ENCODE peak calls at places on chromosome 3, in seven cellular contexts. One of them, this sample, is unnamed.

GRCh38 chr3:106333911-106334618 is 465.3 kb upstream of the CBLB start:
- DNase-seq in PC-3: peak; percentile 94
- DNase-seq in HCT116: no peak
- DNase-seq in sigmoid colon: no peak
- DNase-seq in A549: no peak
- DNase-seq in heart left ventricle: no peak
- DNase-seq in fibroblast of lung: peak; percentile 68
- DNase-seq in this sample: peak; percentile 62

GRCh38 chr3:109265300-109265699 is 51.0 kb downstream of the DPPA2 start:
- DNase-seq in fibroblast of lung: peak; percentile 51
- DNase-seq in HCT116: no peak
- DNase-seq in A549: no peak
- DNase-seq in PC-3: peak; percentile 51
- DNase-seq in sigmoid colon: no peak
- DNase-seq in heart left ventricle: no peak
- DNase-seq in this sample: no peak

GRCh38 chr3:2735392-2735894 is 374.7 kb downstream of the IL5RA start:
- DNase-seq in HCT116: no peak
- DNase-seq in fibroblast of lung: no peak
- DNase-seq in heart left ventricle: no peak
- DNase-seq in A549: no peak
- DNase-seq in sigmoid colon: no peak
- DNase-seq in PC-3: no peak
- DNase-seq in this sample: no peak

GRCh38 chr3:105970283-105970682 is 101.5 kb upstream of the CBLB start:
- DNase-seq in sigmoid colon: no peak
- DNase-seq in A549: no peak
- DNase-seq in HCT116: no peak
- DNase-seq in heart left ventricle: no peak
- DNase-seq in PC-3: peak; percentile 36
- DNase-seq in fibroblast of lung: peak; percentile 95
- DNase-seq in this sample: no peak

GRCh38 chr3:30511524-30512278 is 94.7 kb upstream of the TGFBR2 start:
- DNase-seq in sigmoid colon: no peak
- DNase-seq in A549: peak; percentile 41
- DNase-seq in PC-3: peak; percentile 98
- DNase-seq in fibroblast of lung: peak; percentile 94
- DNase-seq in HCT116: no peak
- DNase-seq in heart left ventricle: peak; percentile 34
- DNase-seq in this sample: no peak

GRCh38 chr3:39254806-39255449 is 24.9 kb downstream of the CX3CR1 start:
- DNase-seq in sigmoid colon: no peak
- DNase-seq in heart left ventricle: no peak
- DNase-seq in A549: no peak
- DNase-seq in HCT116: no peak
- DNase-seq in PC-3: peak; percentile 80
- DNase-seq in fibroblast of lung: no peak
- DNase-seq in this sample: peak; percentile 20

GRCh38 chr3:58122936-58123700 is 87.7 kb downstream of the DNASE1L3 start:
- DNase-seq in fibroblast of lung: no peak
- DNase-seq in PC-3: no peak
- DNase-seq in sigmoid colon: no peak
- DNase-seq in HCT116: no peak
- DNase-seq in heart left ventricle: no peak
- DNase-seq in A549: no peak
- DNase-seq in this sample: no peak

GRCh38 chr3:46695962-46696922 is 2.8 kb upstream of the ALS2CL start:
- DNase-seq in fibroblast of lung: peak; percentile 12
- DNase-seq in heart left ventricle: peak; percentile 92
- DNase-seq in HCT116: no peak
- DNase-seq in sigmoid colon: no peak
- DNase-seq in PC-3: no peak
- DNase-seq in A549: no peak
- DNase-seq in this sample: peak; percentile 67

GRCh38 chr3:8357859-8358258 is 143.8 kb upstream of the LMCD1 start:
- DNase-seq in heart left ventricle: no peak
- DNase-seq in HCT116: no peak
- DNase-seq in sigmoid colon: no peak
- DNase-seq in fibroblast of lung: no peak
- DNase-seq in PC-3: no peak
- DNase-seq in A549: no peak
- DNase-seq in this sample: peak; percentile 57

GRCh38 chr3:25897019-25897418 is 107.1 kb downstream of the OXSM start:
- DNase-seq in fibroblast of lung: no peak
- DNase-seq in sigmoid colon: no peak
- DNase-seq in HCT116: peak; percentile 51
- DNase-seq in heart left ventricle: peak; percentile 25
- DNase-seq in A549: peak; percentile 21
- DNase-seq in PC-3: peak; percentile 69
- DNase-seq in this sample: no peak

GRCh38 chr3:143951351-143951971 is 20.2 kb upstream of the DIPK2A start:
- DNase-seq in heart left ventricle: no peak
- DNase-seq in sigmoid colon: no peak
- DNase-seq in PC-3: peak; percentile 54
- DNase-seq in fibroblast of lung: peak; percentile 67
- DNase-seq in HCT116: peak; percentile 26
- DNase-seq in A549: no peak
- DNase-seq in this sample: peak; percentile 46

GRCh38 chr3:95097493-95097892 is 1034.6 kb downstream of the NSUN3 start:
- DNase-seq in sigmoid colon: no peak
- DNase-seq in fibroblast of lung: no peak
- DNase-seq in heart left ventricle: no peak
- DNase-seq in HCT116: no peak
- DNase-seq in A549: no peak
- DNase-seq in PC-3: peak; percentile 4
- DNase-seq in this sample: peak; percentile 10

GRCh38 chr3:147191795-147192385 is 214.5 kb downstream of the ZIC4 start:
- DNase-seq in A549: peak; percentile 6
- DNase-seq in heart left ventricle: no peak
- DNase-seq in sigmoid colon: no peak
- DNase-seq in fibroblast of lung: peak; percentile 84
- DNase-seq in HCT116: peak; percentile 68
- DNase-seq in PC-3: peak; percentile 82
- DNase-seq in this sample: peak; percentile 67

GRCh38 chr3:100650651-100651611 is 41.5 kb downstream of the ADGRG7 start:
- DNase-seq in sigmoid colon: no peak
- DNase-seq in fibroblast of lung: peak; percentile 74
- DNase-seq in PC-3: peak; percentile 90
- DNase-seq in A549: no peak
- DNase-seq in heart left ventricle: no peak
- DNase-seq in HCT116: no peak
- DNase-seq in this sample: peak; percentile 57

GRCh38 chr3:138456961-138457862 is 22.8 kb downstream of the ESYT3 start:
- DNase-seq in PC-3: no peak
- DNase-seq in sigmoid colon: no peak
- DNase-seq in fibroblast of lung: no peak
- DNase-seq in heart left ventricle: peak; percentile 13
- DNase-seq in HCT116: no peak
- DNase-seq in A549: no peak
- DNase-seq in this sample: no peak

GRCh38 chr3:133487204-133487603 is 86.3 kb upstream of the CDV3 start:
- DNase-seq in A549: no peak
- DNase-seq in heart left ventricle: no peak
- DNase-seq in fibroblast of lung: no peak
- DNase-seq in HCT116: no peak
- DNase-seq in sigmoid colon: no peak
- DNase-seq in PC-3: no peak
- DNase-seq in this sample: no peak

GRCh38 chr3:133488785-133489367 is 84.6 kb upstream of the CDV3 start:
- DNase-seq in HCT116: no peak
- DNase-seq in sigmoid colon: no peak
- DNase-seq in PC-3: peak; percentile 42
- DNase-seq in A549: no peak
- DNase-seq in heart left ventricle: no peak
- DNase-seq in fibroblast of lung: peak; percentile 52
- DNase-seq in this sample: peak; percentile 73

GRCh38 chr3:133486658-133487057 is 86.8 kb downstream of the BFSP2 start:
- DNase-seq in PC-3: no peak
- DNase-seq in sigmoid colon: no peak
- DNase-seq in HCT116: no peak
- DNase-seq in heart left ventricle: no peak
- DNase-seq in fibroblast of lung: no peak
- DNase-seq in A549: no peak
- DNase-seq in this sample: no peak

GRCh38 chr3:133489466-133490085 is 83.9 kb upstream of the CDV3 start:
- DNase-seq in HCT116: no peak
- DNase-seq in heart left ventricle: no peak
- DNase-seq in sigmoid colon: no peak
- DNase-seq in A549: no peak
- DNase-seq in PC-3: peak; percentile 60
- DNase-seq in fibroblast of lung: no peak
- DNase-seq in this sample: no peak

DNA sequence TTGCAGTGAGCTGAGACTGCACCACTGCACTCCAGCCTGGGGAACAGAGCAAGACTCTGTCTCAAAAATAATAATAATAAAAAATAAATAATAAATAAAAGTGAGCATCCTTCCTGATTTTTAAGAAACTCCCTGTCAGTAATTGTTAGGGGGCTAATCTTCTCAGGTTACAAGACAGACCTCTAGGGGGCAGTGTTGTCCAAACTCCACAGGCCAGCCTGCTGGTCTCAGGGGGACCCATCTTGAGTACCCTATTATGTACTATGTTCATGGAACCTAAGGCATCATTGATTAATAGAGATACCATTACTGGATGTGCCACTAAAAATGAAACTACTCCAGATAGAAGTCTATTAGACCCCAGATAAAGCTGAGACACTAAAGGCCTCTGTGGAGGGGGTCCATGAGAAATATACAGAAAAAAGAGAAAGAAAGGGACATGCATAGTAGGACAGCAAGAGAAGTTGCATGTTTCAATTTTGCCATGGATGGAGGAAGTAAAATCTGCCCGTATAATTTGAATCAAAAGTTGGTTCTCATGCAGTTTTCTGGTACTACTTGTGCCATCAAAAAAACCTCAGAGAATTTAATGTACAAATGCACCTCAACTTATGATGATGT is 85.5 kb upstream of the CDV3 start:
- DNase-seq in A549: peak; percentile 12
- DNase-seq in heart left ventricle: no peak
- DNase-seq in PC-3: peak; percentile 2
- DNase-seq in fibroblast of lung: peak; percentile 49
- DNase-seq in HCT116: no peak
- DNase-seq in sigmoid colon: no peak
- DNase-seq in this sample: no peak
- TF ChIP-seq CTCF in A549: peak; percentile 31
- TF ChIP-seq CTCF in heart left ventricle: peak; percentile 40
- TF ChIP-seq CTCF in PC-3: peak; percentile 40
- TF ChIP-seq CTCF in fibroblast of lung: peak; percentile 50
- TF ChIP-seq CTCF in HCT116: peak; percentile 34
- TF ChIP-seq CTCF in sigmoid colon: peak; percentile 26
- TF ChIP-seq CTCF in this sample: peak; percentile 59

GRCh38 chr3:78726545-78726944 is 1041.3 kb downstream of the ROBO1 start:
- DNase-seq in fibroblast of lung: no peak
- DNase-seq in sigmoid colon: no peak
- DNase-seq in A549: no peak
- DNase-seq in HCT116: no peak
- DNase-seq in heart left ventricle: no peak
- DNase-seq in PC-3: no peak
- DNase-seq in this sample: no peak
- H3K4me1 ChIP-seq in fibroblast of lung: no peaks in the 10 kb centered on the region
- H3K4me1 ChIP-seq in sigmoid colon: peaks cover 19% of the 10 kb centered on the region
- H3K4me1 ChIP-seq in A549: peaks cover 18% of the 10 kb centered on the region
- H3K4me1 ChIP-seq in HCT116: no peaks in the 10 kb centered on the region
- H3K4me1 ChIP-seq in heart left ventricle: no peaks in the 10 kb centered on the region
- H3K4me1 ChIP-seq in PC-3: peaks cover 14% of the 10 kb centered on the region
- H3K4me1 ChIP-seq in this sample: peaks cover 4% of the 10 kb centered on the region

GRCh38 chr3:194574639-194575483 is 58.4 kb downstream of the TMEM44 start:
- DNase-seq in heart left ventricle: no peak
- DNase-seq in A549: no peak
- DNase-seq in HCT116: no peak
- DNase-seq in PC-3: peak; percentile 68
- DNase-seq in fibroblast of lung: peak; percentile 80
- DNase-seq in sigmoid colon: no peak
- DNase-seq in this sample: peak; percentile 72

GRCh38 chr3:194571491-194571941 is 61.7 kb downstream of the TMEM44 start:
- DNase-seq in sigmoid colon: no peak
- DNase-seq in fibroblast of lung: no peak
- DNase-seq in A549: no peak
- DNase-seq in heart left ventricle: no peak
- DNase-seq in HCT116: no peak
- DNase-seq in PC-3: no peak
- DNase-seq in this sample: no peak

GRCh38 chr3:194573680-194574437 is 59.4 kb downstream of the TMEM44 start:
- DNase-seq in sigmoid colon: no peak
- DNase-seq in PC-3: peak; percentile 49
- DNase-seq in heart left ventricle: peak; percentile 54
- DNase-seq in HCT116: no peak
- DNase-seq in A549: peak; percentile 31
- DNase-seq in fibroblast of lung: peak; percentile 72
- DNase-seq in this sample: peak; percentile 60

GRCh38 chr3:194572131-194572789 is 61.0 kb downstream of the TMEM44 start:
- DNase-seq in sigmoid colon: peak; percentile 77
- DNase-seq in PC-3: no peak
- DNase-seq in HCT116: no peak
- DNase-seq in fibroblast of lung: peak; percentile 90
- DNase-seq in A549: no peak
- DNase-seq in heart left ventricle: peak; percentile 81
- DNase-seq in this sample: peak; percentile 59

DNA sequence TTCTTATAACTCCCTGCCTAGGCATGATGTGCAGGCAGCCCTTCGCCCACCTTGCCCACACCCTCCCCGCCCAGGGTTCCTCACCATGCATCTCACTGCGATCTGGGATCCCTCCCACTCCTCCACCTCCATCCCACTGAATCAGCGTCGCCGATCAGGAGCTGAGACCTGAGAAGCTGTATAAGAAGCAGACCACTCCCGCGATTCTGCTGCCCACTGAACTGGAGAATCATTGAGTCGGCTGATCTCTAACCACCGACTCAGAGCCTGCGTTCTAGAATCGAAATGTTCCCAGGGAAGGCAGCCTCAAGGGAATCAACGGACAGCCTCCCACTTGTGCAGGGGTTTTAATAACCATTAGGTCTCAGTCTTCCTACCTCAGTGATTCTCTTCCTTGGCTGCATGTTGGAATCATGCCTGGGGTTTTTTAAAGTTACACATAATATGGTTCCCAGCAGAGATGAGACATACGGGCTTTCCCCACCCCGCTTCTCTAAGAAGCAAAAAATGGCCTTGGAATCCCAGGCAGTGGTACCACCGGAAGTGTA is 60.2 kb downstream of the TMEM44 start:
- DNase-seq in sigmoid colon: no peak
- DNase-seq in heart left ventricle: no peak
- DNase-seq in PC-3: no peak
- DNase-seq in A549: no peak
- DNase-seq in fibroblast of lung: no peak
- DNase-seq in HCT116: no peak
- DNase-seq in this sample: no peak
- H3K27ac ChIP-seq in sigmoid colon: peak overlapping the region; percentile 32
- H3K27ac ChIP-seq in heart left ventricle: peak overlapping the region; percentile 71
- H3K27ac ChIP-seq in PC-3: no peak overlapping the region
- H3K27ac ChIP-seq in A549: peak overlapping the region; percentile 60
- H3K27ac ChIP-seq in fibroblast of lung: peak overlapping the region; percentile 65
- H3K27ac ChIP-seq in HCT116: no peak overlapping the region
- H3K27ac ChIP-seq in this sample: peak overlapping the region; percentile 94

DNA sequence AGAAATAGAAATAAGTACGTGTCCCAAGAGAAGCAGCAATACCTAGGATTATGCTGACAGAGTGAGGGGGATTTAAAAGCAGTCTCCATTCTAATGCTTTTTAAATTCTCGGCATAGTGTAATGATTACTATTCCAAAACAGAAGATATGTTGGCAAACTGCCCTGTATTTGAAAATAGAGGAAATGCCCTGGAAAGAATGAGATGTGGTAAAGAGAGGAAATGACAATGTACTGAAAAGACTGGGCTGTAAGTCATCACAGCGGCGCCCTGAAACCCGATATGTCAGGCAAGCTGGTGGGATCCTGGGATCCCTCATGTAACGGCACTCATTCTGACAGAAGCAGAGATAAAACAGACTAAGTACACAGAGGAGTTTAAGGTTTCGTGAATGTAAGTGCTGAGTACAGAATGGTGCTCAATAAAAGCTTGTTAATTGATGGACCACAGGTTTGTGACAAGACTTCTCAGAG is 91.2 kb downstream of the NFKBIZ start:
- DNase-seq in sigmoid colon: peak; percentile 76
- DNase-seq in fibroblast of lung: peak; percentile 96
- DNase-seq in PC-3: peak; percentile 96
- DNase-seq in heart left ventricle: peak; percentile 76
- DNase-seq in A549: no peak
- DNase-seq in HCT116: no peak
- DNase-seq in this sample: peak; percentile 98
- TF ChIP-seq CTCF in sigmoid colon: no peak
- TF ChIP-seq CTCF in fibroblast of lung: no peak
- TF ChIP-seq CTCF in PC-3: no peak
- TF ChIP-seq CTCF in heart left ventricle: no peak
- TF ChIP-seq CTCF in A549: no peak
- TF ChIP-seq CTCF in HCT116: no peak
- TF ChIP-seq CTCF in this sample: no peak

This sample was measured in cardiac muscle cell.